ENCODE peak calls at places on chromosomes 13 and 19, in five cellular contexts. N is dorsolateral prefrontal cortex, F is lower lobe of right lung, E is Peyer's patch, P is DND-41. X is an unnamed sample.

GRCh38 chr19:22527554-22527953 is 105.4 kb upstream of the ZNF98 start:
- DNase-seq in F (no peak), P (no peak), N (no peak), E (no peak), X (no peak)

GRCh38 chr13:84445776-84446175 is 563.5 kb upstream of the SLITRK1 start:
- DNase-seq in N (no peak), E (no peak), P (no peak), F (no peak), X (no peak)

GRCh38 chr13:99439048-99439447 is 62.2 kb upstream of the TM9SF2 start:
- DNase-seq in P (no peak), F (no peak), N (no peak), E (no peak), X (no peak)

GRCh38 chr19:13748169-13748884 is 16.0 kb upstream of the MRI1 start:
- DNase-seq in P (no peak), F (no peak), N (no peak), E (peak; percentile 67), X (peak; percentile 42)

GRCh38 chr13:32427852-32428580 is at the start of gene N4BP2L1:
- DNase-seq in E (peak; percentile 94), N (peak; percentile 74), P (peak; percentile 90), F (peak; percentile 87), X (peak; percentile 96)

GRCh38 chr13:52599853-52600603 is 42.2 kb upstream of the HNRNPA1L2 start:
- DNase-seq in F (no peak), N (no peak), E (no peak), P (no peak), X (peak; percentile 11)

GRCh38 chr13:100836696-100837095 is 162.1 kb upstream of the TMTC4 start:
- DNase-seq in P (no peak), F (no peak), N (no peak), E (no peak), X (no peak)

GRCh38 chr13:59459972-59460371 is 703.8 kb downstream of the DIAPH3 start:
- DNase-seq in P (no peak), E (no peak), F (no peak), N (no peak), X (no peak)

GRCh38 chr19:35039881-35040456 is 1.6 kb upstream of the HPN start:
- DNase-seq in N (no peak), E (no peak), P (no peak), F (no peak), X (no peak)

GRCh38 chr19:15038304-15038703 is 11.0 kb upstream of the CASP14 start:
- DNase-seq in F (no peak), P (no peak), E (no peak), N (no peak), X (no peak)

GRCh38 chr19:8655340-8655709 is 24.9 kb downstream of the NFILZ start:
- DNase-seq in P (peak; percentile 50), E (no peak), N (no peak), F (no peak), X (peak; percentile 67)

GRCh38 chr19:1782501-1782900 is 29.2 kb downstream of the ONECUT3 start:
- DNase-seq in F (no peak), E (no peak), N (no peak), P (no peak), X (no peak)

GRCh38 chr13:32378012-32378411 is 49.9 kb downstream of the N4BP2L1 start:
- DNase-seq in F (no peak), P (no peak), N (no peak), E (no peak), X (no peak)

GRCh38 chr13:34035676-34036325 is 217.9 kb downstream of the RFC3 start:
- DNase-seq in E (no peak), N (no peak), P (no peak), F (no peak), X (no peak)

GRCh38 chr13:71217827-71218226 is 649.2 kb downstream of the DACH1 start:
- DNase-seq in N (no peak), F (no peak), E (no peak), P (no peak), X (no peak)

GRCh38 chr19:47226426-47227346 is 4.3 kb downstream of the BBC3 start:
- DNase-seq in P (peak; percentile 91), E (peak; percentile 94), F (peak; percentile 93), N (no peak), X (peak; percentile 85)

GRCh38 chr13:109211616-109212015 is 574.8 kb downstream of the IRS2 start:
- DNase-seq in N (no peak), P (no peak), F (no peak), E (no peak), X (no peak)

GRCh38 chr13:77827350-77827749 is 91.3 kb downstream of the EDNRB start:
- DNase-seq in E (no peak), P (no peak), F (no peak), N (no peak), X (no peak)

GRCh38 chr19:17211547-17212446 is 3.4 kb upstream of the USE1 start:
- DNase-seq in N (no peak), E (no peak), P (no peak), F (no peak), X (no peak)

GRCh38 chr13:35858665-35859064 is 272.5 kb downstream of the DCLK1 start:
- DNase-seq in N (no peak), P (no peak), F (no peak), E (no peak), X (no peak)

GRCh38 chr19:35247526-35248309 is 1.1 kb upstream of the LSR start:
- DNase-seq in N (no peak), P (no peak), F (peak; percentile 90), E (peak; percentile 92), X (peak; percentile 65)

GRCh38 chr19:51417107-51417806 is at the start of gene SIGLEC10:
- DNase-seq in F (peak; percentile 84), N (no peak), E (peak; percentile 88), P (no peak), X (peak; percentile 62)

GRCh38 chr13:78978381-78978998 is 319.5 kb upstream of the OBI1 start:
- DNase-seq in N (no peak), P (peak; percentile 53), E (peak; percentile 51), F (no peak), X (peak; percentile 55)

GRCh38 chr19:32269831-32270230 is 75.6 kb upstream of the ZNF507 start:
- DNase-seq in P (no peak), E (no peak), F (no peak), N (no peak), X (no peak)

GRCh38 chr13:46778879-46779278 is 18.1 kb downstream of the ESD start:
- DNase-seq in P (no peak), N (no peak), E (no peak), F (no peak), X (no peak)

GRCh38 chr13:26971990-26972888 is 199.4 kb downstream of the USP12 start:
- DNase-seq in E (peak; percentile 82), N (no peak), F (peak; percentile 60), P (peak; percentile 10), X (peak; percentile 59)

GRCh38 chr13:37984357-37984756 is 114.8 kb upstream of the TRPC4 start:
- DNase-seq in N (no peak), P (no peak), F (no peak), E (no peak), X (no peak)

GRCh38 chr19:40154121-40154680 is 37.0 kb upstream of the MAP3K10 start:
- DNase-seq in N (no peak), E (no peak), F (no peak), P (no peak), X (no peak)

DNA sequence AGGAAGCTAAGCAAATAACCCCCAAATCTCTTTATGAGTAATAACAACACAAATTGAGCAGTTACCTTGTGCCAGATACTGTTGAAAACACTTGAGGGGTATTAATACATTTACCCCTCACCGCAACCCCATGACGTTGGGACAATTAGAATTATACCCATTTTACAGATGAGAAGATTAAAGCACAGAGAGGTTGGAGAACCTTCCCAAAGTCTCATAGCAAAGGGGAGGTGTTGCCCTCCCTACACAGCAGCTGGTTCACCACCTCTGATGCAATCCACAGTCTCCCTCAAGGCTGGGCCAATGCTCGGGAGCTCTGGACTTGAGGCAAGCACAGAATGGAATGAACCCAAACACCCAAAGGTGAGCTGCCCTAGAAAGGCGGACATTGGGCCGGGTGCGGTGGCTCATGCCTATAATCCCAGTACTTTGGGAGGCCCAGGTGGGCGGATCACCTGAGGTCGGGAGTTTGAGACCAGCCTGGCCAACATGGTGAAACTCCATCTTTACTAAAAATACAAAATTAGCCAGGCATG is 3.9 kb upstream of the CCNE1 start:
- DNase-seq in E (no peak), N (no peak), F (peak; percentile 32), P (no peak), X (no peak)
- TF ChIP-seq CTCF in E (no peak), N (no peak), F (no peak), P (no peak), X (no peak)

DNA sequence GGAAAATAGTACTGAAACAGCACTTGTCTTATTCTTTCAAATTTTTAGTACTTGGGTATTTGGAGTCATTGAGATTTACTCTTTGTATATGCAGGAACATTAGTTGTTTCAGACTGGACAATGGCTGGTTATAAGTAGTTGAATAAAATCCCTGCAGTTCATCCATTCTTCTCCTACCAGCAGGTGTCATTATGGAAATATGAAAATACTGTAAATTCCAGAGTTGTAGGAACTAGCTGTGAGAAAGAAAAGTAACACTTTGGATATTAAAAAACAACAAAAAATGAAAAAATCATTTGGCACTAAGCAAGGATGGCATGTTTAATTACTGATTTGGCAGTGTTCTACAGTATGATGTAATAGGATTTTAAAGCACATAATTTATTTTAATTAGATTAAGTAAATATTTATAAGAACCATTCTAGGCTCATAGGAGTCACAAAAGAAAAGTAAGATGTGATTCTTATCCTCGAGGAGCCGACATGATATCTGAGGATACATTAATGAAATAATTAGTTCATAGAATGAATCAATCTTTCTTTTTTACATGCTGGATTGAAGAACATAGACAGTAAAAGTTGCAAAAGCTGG is 155.3 kb downstream of the KCNRG start:
- DNase-seq in P (no peak), E (no peak), F (no peak), N (no peak), X (no peak)
- TF ChIP-seq CTCF in P (peak; percentile 44), E (no peak), F (peak; percentile 36), N (peak; percentile 31), X (no peak)

DNA sequence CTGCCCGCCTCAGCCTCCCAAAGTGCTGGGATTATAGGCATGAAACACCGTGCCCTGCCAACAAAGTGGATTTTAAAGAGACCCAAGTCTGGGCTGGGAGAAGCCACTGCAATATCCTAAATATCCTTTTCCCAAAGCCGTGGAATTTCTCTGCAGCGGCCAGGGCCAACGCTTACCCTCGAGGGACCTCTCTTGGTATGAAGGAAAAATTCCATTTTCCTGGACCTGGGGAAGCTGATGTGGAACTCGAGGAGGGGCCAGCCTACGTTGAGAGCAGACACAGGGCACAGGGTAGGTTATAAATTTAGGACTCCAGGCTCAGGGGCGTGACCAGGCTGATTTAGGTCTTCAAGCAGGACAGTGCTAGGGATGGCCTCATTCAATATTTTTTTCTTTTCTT is 17.7 kb upstream of the UPF1 start:
- DNase-seq in P (no peak), N (no peak), E (no peak), F (no peak), X (no peak)
- TF ChIP-seq CTCF in P (no peak), N (no peak), E (no peak), F (no peak), X (no peak)

DNA sequence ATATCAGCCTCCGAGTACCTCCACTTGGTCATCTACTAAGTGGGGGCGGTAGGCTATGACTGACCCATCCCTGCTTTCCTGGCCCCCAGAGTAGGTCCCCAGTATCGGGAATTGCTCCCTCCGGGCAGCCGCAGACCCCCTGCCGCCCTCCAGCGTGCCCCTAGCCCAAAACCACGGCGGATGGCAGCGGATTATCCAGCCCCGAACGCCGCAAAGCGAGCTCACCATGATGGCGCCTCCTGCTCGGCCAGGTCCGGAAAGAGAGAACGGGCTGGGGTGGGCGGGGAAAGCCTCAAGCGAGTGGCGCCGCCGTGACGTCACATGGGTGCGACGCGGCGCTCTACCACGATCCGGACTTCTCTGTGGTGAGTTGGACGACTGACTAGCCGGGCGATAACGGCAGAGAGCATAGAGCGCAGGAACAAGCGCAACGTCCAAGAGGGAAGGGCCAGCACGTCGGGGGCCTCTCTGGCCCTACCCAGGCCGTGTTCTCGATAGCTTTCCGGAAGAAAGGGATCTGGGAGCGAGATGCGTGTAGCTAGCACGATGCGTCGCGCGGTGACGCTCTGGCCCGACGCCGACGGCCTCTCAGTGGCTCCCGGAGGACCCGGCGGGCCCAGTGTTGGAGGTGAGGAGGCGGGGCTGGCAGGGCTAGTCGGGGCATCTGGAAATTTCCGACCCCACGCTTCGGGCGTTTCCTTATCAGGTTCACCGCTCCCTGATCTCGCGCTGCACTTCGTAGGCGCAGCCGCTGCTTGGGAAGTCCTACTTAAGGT is at the start of the genes RPL18 and SPHK2:
- DNase-seq in N (peak; percentile 99), P (peak; percentile 98), F (peak; percentile 98), E (peak; percentile 99), X (peak; percentile 98)
- TF ChIP-seq CTCF in N (peak; percentile 52), P (peak; percentile 6), F (no peak), E (no peak), X (no peak)